ENCODE peak calls at places on chromosomes 12 and 14, in ten cellular contexts. One of them, this sample, is unnamed.

GRCh38 chr12:57518920-57519757 is 1.2 kb downstream of the DDIT3 start:
- DNase-seq in brain microvascular endothelial cell: peak; percentile 48
- DNase-seq in activated CD8-positive, alpha-beta memory T cell treated with anti-CD3 and anti-CD28 coated beads for 24 hours: peak; percentile 73
- DNase-seq in NCI-H2081: no peak
- DNase-seq in upper lobe of left lung: no peak
- DNase-seq in osteocyte: no peak
- DNase-seq in epithelial cell of esophagus: peak; percentile 39
- DNase-seq in naive B cell: no peak
- DNase-seq in midbrain: no peak
- DNase-seq in iris pigment epithelial cell: peak; percentile 57
- DNase-seq in this sample: peak; percentile 56

GRCh38 chr12:104648746-104649145 is 192.0 kb downstream of the CHST11 start:
- DNase-seq in midbrain: no peak
- DNase-seq in osteocyte: no peak
- DNase-seq in NCI-H2081: no peak
- DNase-seq in naive B cell: no peak
- DNase-seq in brain microvascular endothelial cell: no peak
- DNase-seq in activated CD8-positive, alpha-beta memory T cell treated with anti-CD3 and anti-CD28 coated beads for 24 hours: no peak
- DNase-seq in upper lobe of left lung: no peak
- DNase-seq in epithelial cell of esophagus: no peak
- DNase-seq in iris pigment epithelial cell: no peak
- DNase-seq in this sample: no peak

GRCh38 chr14:53493895-53494294 is 340.8 kb upstream of the DDHD1 start:
- DNase-seq in NCI-H2081: no peak
- DNase-seq in activated CD8-positive, alpha-beta memory T cell treated with anti-CD3 and anti-CD28 coated beads for 24 hours: no peak
- DNase-seq in midbrain: no peak
- DNase-seq in upper lobe of left lung: no peak
- DNase-seq in brain microvascular endothelial cell: no peak
- DNase-seq in epithelial cell of esophagus: no peak
- DNase-seq in naive B cell: no peak
- DNase-seq in iris pigment epithelial cell: no peak
- DNase-seq in osteocyte: no peak
- DNase-seq in this sample: no peak

GRCh38 chr14:88554458-88555286 is at the start of gene PTPN21:
- DNase-seq in activated CD8-positive, alpha-beta memory T cell treated with anti-CD3 and anti-CD28 coated beads for 24 hours: peak; percentile 64
- DNase-seq in midbrain: peak; percentile 59
- DNase-seq in upper lobe of left lung: peak; percentile 95
- DNase-seq in brain microvascular endothelial cell: peak; percentile 42
- DNase-seq in NCI-H2081: peak; percentile 43
- DNase-seq in iris pigment epithelial cell: peak; percentile 71
- DNase-seq in naive B cell: peak; percentile 17
- DNase-seq in osteocyte: peak; percentile 88
- DNase-seq in epithelial cell of esophagus: peak; percentile 77
- DNase-seq in this sample: peak; percentile 69

GRCh38 chr12:10033783-10034381 is 3.4 kb downstream of the CLEC9A start:
- DNase-seq in midbrain: peak; percentile 8
- DNase-seq in naive B cell: no peak
- DNase-seq in brain microvascular endothelial cell: no peak
- DNase-seq in NCI-H2081: no peak
- DNase-seq in epithelial cell of esophagus: peak; percentile 32
- DNase-seq in osteocyte: no peak
- DNase-seq in upper lobe of left lung: no peak
- DNase-seq in activated CD8-positive, alpha-beta memory T cell treated with anti-CD3 and anti-CD28 coated beads for 24 hours: no peak
- DNase-seq in iris pigment epithelial cell: peak; percentile 25
- DNase-seq in this sample: no peak

GRCh38 chr12:27525373-27525772 is 1.4 kb downstream of the PPFIBP1 start:
- DNase-seq in NCI-H2081: no peak
- DNase-seq in iris pigment epithelial cell: peak; percentile 56
- DNase-seq in naive B cell: no peak
- DNase-seq in upper lobe of left lung: no peak
- DNase-seq in midbrain: no peak
- DNase-seq in epithelial cell of esophagus: peak; percentile 83
- DNase-seq in activated CD8-positive, alpha-beta memory T cell treated with anti-CD3 and anti-CD28 coated beads for 24 hours: no peak
- DNase-seq in osteocyte: no peak
- DNase-seq in brain microvascular endothelial cell: peak; percentile 57
- DNase-seq in this sample: no peak

GRCh38 chr12:12704593-12705230 is 8.7 kb upstream of the GPR19 start:
- DNase-seq in epithelial cell of esophagus: peak; percentile 92
- DNase-seq in iris pigment epithelial cell: peak; percentile 95
- DNase-seq in osteocyte: no peak
- DNase-seq in activated CD8-positive, alpha-beta memory T cell treated with anti-CD3 and anti-CD28 coated beads for 24 hours: no peak
- DNase-seq in naive B cell: peak; percentile 56
- DNase-seq in upper lobe of left lung: no peak
- DNase-seq in NCI-H2081: peak; percentile 83
- DNase-seq in brain microvascular endothelial cell: peak; percentile 81
- DNase-seq in midbrain: peak; percentile 86
- DNase-seq in this sample: peak; percentile 81

GRCh38 chr14:55837467-55837866 is 257.5 kb downstream of the KTN1 start:
- DNase-seq in iris pigment epithelial cell: no peak
- DNase-seq in upper lobe of left lung: no peak
- DNase-seq in midbrain: no peak
- DNase-seq in epithelial cell of esophagus: no peak
- DNase-seq in osteocyte: no peak
- DNase-seq in NCI-H2081: no peak
- DNase-seq in brain microvascular endothelial cell: no peak
- DNase-seq in activated CD8-positive, alpha-beta memory T cell treated with anti-CD3 and anti-CD28 coated beads for 24 hours: no peak
- DNase-seq in naive B cell: no peak
- DNase-seq in this sample: no peak

GRCh38 chr12:15996948-15997347 is 85.8 kb downstream of the DERA start:
- DNase-seq in activated CD8-positive, alpha-beta memory T cell treated with anti-CD3 and anti-CD28 coated beads for 24 hours: no peak
- DNase-seq in osteocyte: no peak
- DNase-seq in brain microvascular endothelial cell: no peak
- DNase-seq in naive B cell: no peak
- DNase-seq in upper lobe of left lung: no peak
- DNase-seq in NCI-H2081: no peak
- DNase-seq in iris pigment epithelial cell: peak; percentile 10
- DNase-seq in midbrain: no peak
- DNase-seq in epithelial cell of esophagus: no peak
- DNase-seq in this sample: no peak

GRCh38 chr12:39300799-39301198 is 142.1 kb downstream of the KIF21A start:
- DNase-seq in midbrain: no peak
- DNase-seq in epithelial cell of esophagus: no peak
- DNase-seq in upper lobe of left lung: no peak
- DNase-seq in iris pigment epithelial cell: peak; percentile 30
- DNase-seq in activated CD8-positive, alpha-beta memory T cell treated with anti-CD3 and anti-CD28 coated beads for 24 hours: no peak
- DNase-seq in brain microvascular endothelial cell: peak; percentile 1
- DNase-seq in naive B cell: no peak
- DNase-seq in NCI-H2081: no peak
- DNase-seq in osteocyte: no peak
- DNase-seq in this sample: no peak

GRCh38 chr12:46701356-46701755 is 124.4 kb downstream of the SLC38A4 start:
- DNase-seq in epithelial cell of esophagus: no peak
- DNase-seq in brain microvascular endothelial cell: no peak
- DNase-seq in upper lobe of left lung: no peak
- DNase-seq in osteocyte: no peak
- DNase-seq in iris pigment epithelial cell: no peak
- DNase-seq in midbrain: no peak
- DNase-seq in activated CD8-positive, alpha-beta memory T cell treated with anti-CD3 and anti-CD28 coated beads for 24 hours: no peak
- DNase-seq in naive B cell: no peak
- DNase-seq in NCI-H2081: no peak
- DNase-seq in this sample: no peak

GRCh38 chr12:115354476-115354890 is 670.5 kb upstream of the TBX3 start:
- DNase-seq in osteocyte: no peak
- DNase-seq in brain microvascular endothelial cell: no peak
- DNase-seq in midbrain: no peak
- DNase-seq in iris pigment epithelial cell: no peak
- DNase-seq in activated CD8-positive, alpha-beta memory T cell treated with anti-CD3 and anti-CD28 coated beads for 24 hours: no peak
- DNase-seq in NCI-H2081: no peak
- DNase-seq in naive B cell: no peak
- DNase-seq in upper lobe of left lung: no peak
- DNase-seq in epithelial cell of esophagus: peak; percentile 25
- DNase-seq in this sample: no peak

This sample was measured in uterus.